ENCODE peak calls at places on chromosomes 7 and 10, in nine cellular contexts. L is GM12865, R is HFF-Myc, F is mammary epithelial cell, D is astrocyte of the spinal cord, E is testis, M is astrocyte of the cerebellum, V is IMR-90, Q is uterus. H is an unnamed sample.

GRCh38 chr10:77844713-77845454 is 81.7 kb downstream of the DLG5 start:
- DNase-seq in L (no peak), R (peak), F (peak), D (peak), E (no peak), M (peak), V (peak), Q (no peak), H (no peak)

GRCh38 chr10:15817407-15818046 is 42.8 kb downstream of the MINDY3 start:
- DNase-seq in L (peak), R (no peak), F (no peak), D (no peak), E (no peak), M (no peak), V (peak), Q (no peak), H (no peak)

GRCh38 chr7:53062796-53063195 is 27.4 kb downstream of the POM121L12 start:
- DNase-seq in L (no peak), R (no peak), F (no peak), D (no peak), E (no peak), M (no peak), V (no peak), Q (no peak), H (no peak)

GRCh38 chr7:157347217-157347904 is 10.6 kb downstream of the DNAJB6 start:
- DNase-seq in L (no peak), R (no peak), F (peak), D (peak), E (peak), M (peak), V (peak), Q (peak), H (no peak)

GRCh38 chr7:129845972-129846327 is 106.8 kb downstream of the UBE2H start:
- DNase-seq in L (no peak), R (no peak), F (peak), D (peak), E (no peak), M (peak), V (peak), Q (no peak), H (no peak)

GRCh38 chr7:120052884-120053382 is 220.0 kb upstream of the KCND2 start:
- DNase-seq in L (no peak), R (no peak), F (peak), D (peak), E (peak), M (peak), V (peak), Q (peak), H (no peak)

GRCh38 chr10:131433566-131433965 is 122.0 kb upstream of the TCERG1L start:
- DNase-seq in L (no peak), R (no peak), F (no peak), D (no peak), E (no peak), M (no peak), V (no peak), Q (no peak), H (peak)

GRCh38 chr7:101743995-101744360 is 73.4 kb upstream of the CUX1 start:
- DNase-seq in L (no peak), R (no peak), F (no peak), D (no peak), E (peak), M (no peak), V (no peak), Q (peak), H (no peak)

GRCh38 chr10:44853148-44853734 is 57.9 kb upstream of the TMEM72 start:
- DNase-seq in L (no peak), R (no peak), F (no peak), D (peak), E (peak), M (no peak), V (peak), Q (no peak), H (no peak)

GRCh38 chr7:55549457-55549856 is 22.8 kb downstream of the VOPP1 start:
- DNase-seq in L (peak), R (no peak), F (no peak), D (no peak), E (no peak), M (no peak), V (no peak), Q (no peak), H (no peak)

GRCh38 chr10:52740155-52740549 is 32.4 kb downstream of the MBL2 start:
- DNase-seq in L (no peak), R (no peak), F (no peak), D (no peak), E (no peak), M (no peak), V (no peak), Q (no peak), H (no peak)

DNA sequence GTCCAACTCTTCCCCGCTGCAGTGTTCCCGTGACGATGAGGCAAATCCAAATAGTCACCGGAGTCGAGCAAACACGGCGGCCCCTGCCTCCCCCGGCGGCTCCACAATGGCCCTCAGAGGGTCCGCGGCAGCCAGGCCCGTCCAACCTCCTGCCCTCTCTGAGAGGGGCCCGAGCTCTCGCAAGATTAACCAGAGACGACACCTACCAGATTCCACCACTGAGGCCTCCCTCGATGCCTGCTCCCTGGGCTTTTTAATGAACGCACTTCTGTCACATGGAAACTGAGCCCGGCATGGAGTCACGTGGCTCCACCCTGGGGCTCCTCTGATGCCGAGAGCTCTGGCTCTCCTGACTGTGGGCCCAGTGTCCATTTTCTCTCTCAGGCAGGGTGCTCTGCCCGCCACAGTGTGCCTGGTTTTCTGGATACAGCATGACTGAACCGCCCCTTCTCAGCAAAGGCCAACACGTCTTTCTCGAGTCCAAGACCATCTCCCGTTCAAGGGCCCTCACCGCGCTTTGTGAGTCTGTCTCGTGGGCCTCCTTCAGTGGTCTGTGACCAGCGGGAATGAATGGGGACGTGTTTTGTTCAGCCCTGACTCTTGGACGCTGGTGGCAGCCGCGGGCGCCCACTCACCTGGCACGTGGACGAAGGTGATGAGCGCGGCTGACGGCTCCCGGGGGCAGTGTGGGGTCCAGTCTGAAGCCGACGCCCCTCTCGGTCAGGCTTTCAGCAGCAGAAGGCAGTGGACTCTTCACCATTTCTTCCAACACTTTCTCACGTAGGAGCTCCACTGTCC is 30.1 kb downstream of the AMZ1 start:
- DNase-seq in L (no peak), R (no peak), F (no peak), D (no peak), E (no peak), M (no peak), V (no peak), Q (no peak), H (no peak)
- H3K4me3 ChIP-seq in L (no peak), R (no peak), F (no peak), D (no peak), E (no peak), M (no peak), V (no peak), Q (no peak), H (no peak)

GRCh38 chr10:63770523-63770922 is 249.3 kb downstream of the REEP3 start:
- DNase-seq in L (no peak), R (no peak), F (no peak), D (no peak), E (no peak), M (no peak), V (no peak), Q (no peak), H (no peak)
- TF ChIP-seq CTCF in L (no peak), R (no peak), F (no peak), D (no peak), E (no peak), M (no peak), V (no peak), Q (no peak), H (no peak)

GRCh38 chr10:112851582-112851981 is 98.5 kb upstream of the TCF7L2 start:
- DNase-seq in L (no peak), R (no peak), F (no peak), D (no peak), E (no peak), M (no peak), V (no peak), Q (no peak), H (no peak)
- H3K4me3 ChIP-seq in L (no peak), R (no peak), F (no peak), D (no peak), E (no peak), M (no peak), V (no peak), Q (no peak), H (no peak)

GRCh38 chr7:84228526-84228925 is 33.9 kb upstream of the SEMA3A start:
- DNase-seq in L (no peak), R (no peak), F (no peak), D (no peak), E (no peak), M (no peak), V (no peak), Q (no peak), H (no peak)

GRCh38 chr7:84230491-84230890 is 35.9 kb upstream of the SEMA3A start:
- DNase-seq in L (no peak), R (no peak), F (no peak), D (no peak), E (no peak), M (no peak), V (no peak), Q (no peak), H (no peak)

GRCh38 chr7:84236398-84236797 is 41.8 kb upstream of the SEMA3A start:
- DNase-seq in L (no peak), R (no peak), F (peak), D (peak), E (no peak), M (no peak), V (peak), Q (no peak), H (no peak)

GRCh38 chr7:84231157-84231556 is 36.6 kb upstream of the SEMA3A start:
- DNase-seq in L (no peak), R (no peak), F (peak), D (peak), E (no peak), M (no peak), V (peak), Q (no peak), H (no peak)

GRCh38 chr7:84232653-84233052 is 38.1 kb upstream of the SEMA3A start:
- DNase-seq in L (no peak), R (no peak), F (peak), D (peak), E (no peak), M (no peak), V (peak), Q (no peak), H (no peak)
- TF ChIP-seq CTCF in L (no peak), R (no peak), F (peak), D (peak), E (no peak), M (no peak), V (peak), Q (no peak), H (no peak)

GRCh38 chr10:58932821-58933314 is 243.6 kb upstream of the PHYHIPL start:
- DNase-seq in L (no peak), R (no peak), F (no peak), D (no peak), E (no peak), M (no peak), V (peak), Q (no peak), H (no peak)

GRCh38 chr10:58937423-58937822 is 239.0 kb upstream of the PHYHIPL start:
- DNase-seq in L (no peak), R (no peak), F (no peak), D (no peak), E (peak), M (no peak), V (no peak), Q (no peak), H (no peak)

GRCh38 chr10:58930497-58930896 is 245.9 kb upstream of the PHYHIPL start:
- DNase-seq in L (no peak), R (no peak), F (no peak), D (no peak), E (no peak), M (no peak), V (no peak), Q (no peak), H (no peak)

GRCh38 chr10:58936364-58936763 is 240.1 kb upstream of the PHYHIPL start:
- DNase-seq in L (no peak), R (no peak), F (no peak), D (no peak), E (no peak), M (no peak), V (no peak), Q (no peak), H (no peak)

DNA sequence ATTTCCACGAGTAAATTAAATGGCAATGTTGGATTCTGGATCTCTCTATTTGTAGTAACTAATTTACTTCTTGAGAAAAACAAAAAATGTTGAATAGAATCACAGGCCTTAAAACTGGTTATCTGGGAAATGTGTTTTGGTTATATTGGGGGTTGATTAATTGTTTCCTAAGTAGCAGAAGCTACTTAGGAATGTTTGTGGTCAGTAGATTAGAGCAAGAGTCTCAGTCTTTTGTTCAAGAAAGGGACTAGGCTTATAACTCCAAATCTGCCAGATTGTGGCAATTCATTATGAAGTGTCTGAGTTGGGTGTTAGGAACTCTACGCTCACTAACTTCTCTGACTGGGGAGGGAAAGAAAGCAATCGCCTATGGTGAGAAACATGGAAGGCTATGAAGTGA is 244.3 kb upstream of the PHYHIPL start:
- DNase-seq in L (no peak), R (no peak), F (no peak), D (no peak), E (no peak), M (peak), V (peak), Q (no peak), H (no peak)
- H3K4me3 ChIP-seq in L (no peak), R (no peak), F (no peak), D (no peak), E (no peak), M (no peak), V (no peak), Q (no peak), H (no peak)

DNA sequence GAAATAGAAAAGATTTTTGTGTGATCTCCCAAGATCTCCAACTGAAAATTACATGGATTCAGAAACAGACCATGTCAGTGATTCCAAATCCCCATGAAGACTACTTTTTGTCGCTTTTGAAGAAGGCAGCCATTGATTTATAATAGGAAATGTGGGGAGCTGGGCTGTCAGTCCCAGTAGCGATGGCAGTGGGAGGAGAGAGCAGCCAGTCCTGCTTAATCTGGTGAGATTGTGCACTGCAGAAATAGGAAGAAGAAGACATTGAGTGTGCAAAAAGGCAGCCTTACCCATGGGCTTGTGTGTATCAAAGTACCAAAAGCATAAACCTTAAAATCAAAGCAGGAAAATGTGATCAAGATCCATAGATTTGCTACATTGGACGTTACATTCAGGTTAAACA is 4.8 kb downstream of the ADRB1 start:
- DNase-seq in L (no peak), R (no peak), F (no peak), D (no peak), E (no peak), M (no peak), V (no peak), Q (no peak), H (no peak)
- TF ChIP-seq CTCF in L (no peak), R (no peak), F (no peak), D (no peak), E (no peak), M (no peak), V (no peak), Q (no peak), H (no peak)